ENCODE peak calls at places on chromosome 14, in nine cellular contexts. One of them, this sample, is unnamed.
A peak's percentile ranks its signal among the peaks of the same experiment; 100 is the strongest.

GRCh38 chr14:33897878-33898535 is 52.9 kb downstream of the EGLN3 start:
- DNase-seq in NCI-H187: no peak
- DNase-seq in NCI-H226: no peak
- DNase-seq in H7: no peak
- DNase-seq in EL: no peak
- DNase-seq in LoVo: no peak
- DNase-seq in activated B cell treated with CpG ODN at 0.5 μM for 24 hours: no peak
- DNase-seq in substantia nigra: no peak
- DNase-seq in activated naive CD8-positive, alpha-beta T cell treated with anti-CD3 and anti-CD28 coated beads, Interleukin-2, amount 50 U/mL, for 24 hours: no peak
- DNase-seq in this sample: no peak

GRCh38 chr14:79199217-79199616 is 1012.1 kb downstream of the DIO2 start:
- DNase-seq in NCI-H187: no peak
- DNase-seq in NCI-H226: no peak
- DNase-seq in H7: no peak
- DNase-seq in EL: no peak
- DNase-seq in LoVo: no peak
- DNase-seq in activated B cell treated with CpG ODN at 0.5 μM for 24 hours: no peak
- DNase-seq in substantia nigra: no peak
- DNase-seq in activated naive CD8-positive, alpha-beta T cell treated with anti-CD3 and anti-CD28 coated beads, Interleukin-2, amount 50 U/mL, for 24 hours: no peak
- DNase-seq in this sample: no peak

GRCh38 chr14:75982724-75983358 is 1.0 kb upstream of the TGFB3 start:
- DNase-seq in NCI-H187: no peak
- DNase-seq in NCI-H226: no peak
- DNase-seq in H7: peak; percentile 93
- DNase-seq in EL: peak; percentile 52
- DNase-seq in LoVo: no peak
- DNase-seq in activated B cell treated with CpG ODN at 0.5 μM for 24 hours: no peak
- DNase-seq in substantia nigra: peak; percentile 81
- DNase-seq in activated naive CD8-positive, alpha-beta T cell treated with anti-CD3 and anti-CD28 coated beads, Interleukin-2, amount 50 U/mL, for 24 hours: no peak
- DNase-seq in this sample: no peak

GRCh38 chr14:40909906-40910305 is 696.8 kb upstream of the LRFN5 start:
- DNase-seq in NCI-H187: no peak
- DNase-seq in NCI-H226: no peak
- DNase-seq in H7: no peak
- DNase-seq in EL: no peak
- DNase-seq in LoVo: no peak
- DNase-seq in activated B cell treated with CpG ODN at 0.5 μM for 24 hours: no peak
- DNase-seq in substantia nigra: no peak
- DNase-seq in activated naive CD8-positive, alpha-beta T cell treated with anti-CD3 and anti-CD28 coated beads, Interleukin-2, amount 50 U/mL, for 24 hours: no peak
- DNase-seq in this sample: no peak

GRCh38 chr14:84442481-84442880 is 1087.5 kb upstream of the FLRT2 start:
- DNase-seq in NCI-H187: no peak
- DNase-seq in NCI-H226: no peak
- DNase-seq in H7: no peak
- DNase-seq in EL: no peak
- DNase-seq in LoVo: no peak
- DNase-seq in activated B cell treated with CpG ODN at 0.5 μM for 24 hours: no peak
- DNase-seq in substantia nigra: no peak
- DNase-seq in activated naive CD8-positive, alpha-beta T cell treated with anti-CD3 and anti-CD28 coated beads, Interleukin-2, amount 50 U/mL, for 24 hours: no peak
- DNase-seq in this sample: peak; percentile 54

GRCh38 chr14:56131004-56131864 is 13.0 kb downstream of the PELI2 start:
- DNase-seq in NCI-H187: peak; percentile 30
- DNase-seq in NCI-H226: no peak
- DNase-seq in H7: no peak
- DNase-seq in EL: no peak
- DNase-seq in LoVo: no peak
- DNase-seq in activated B cell treated with CpG ODN at 0.5 μM for 24 hours: no peak
- DNase-seq in substantia nigra: no peak
- DNase-seq in activated naive CD8-positive, alpha-beta T cell treated with anti-CD3 and anti-CD28 coated beads, Interleukin-2, amount 50 U/mL, for 24 hours: no peak
- DNase-seq in this sample: no peak

GRCh38 chr14:63406341-63406740 is 87.6 kb upstream of the GPHB5 start:
- DNase-seq in NCI-H187: no peak
- DNase-seq in NCI-H226: no peak
- DNase-seq in H7: no peak
- DNase-seq in EL: no peak
- DNase-seq in LoVo: no peak
- DNase-seq in activated B cell treated with CpG ODN at 0.5 μM for 24 hours: no peak
- DNase-seq in substantia nigra: peak; percentile 0
- DNase-seq in activated naive CD8-positive, alpha-beta T cell treated with anti-CD3 and anti-CD28 coated beads, Interleukin-2, amount 50 U/mL, for 24 hours: no peak
- DNase-seq in this sample: no peak

GRCh38 chr14:28762949-28763313 is 3.7 kb upstream of the FOXG1 start:
- DNase-seq in NCI-H187: no peak
- DNase-seq in NCI-H226: no peak
- DNase-seq in H7: no peak
- DNase-seq in EL: no peak
- DNase-seq in LoVo: no peak
- DNase-seq in activated B cell treated with CpG ODN at 0.5 μM for 24 hours: no peak
- DNase-seq in substantia nigra: no peak
- DNase-seq in activated naive CD8-positive, alpha-beta T cell treated with anti-CD3 and anti-CD28 coated beads, Interleukin-2, amount 50 U/mL, for 24 hours: no peak
- DNase-seq in this sample: no peak

GRCh38 chr14:81401420-81402122 is 1.4 kb upstream of the STON2 start:
- DNase-seq in NCI-H187: no peak
- DNase-seq in NCI-H226: peak; percentile 87
- DNase-seq in H7: no peak
- DNase-seq in EL: peak; percentile 88
- DNase-seq in LoVo: peak; percentile 82
- DNase-seq in activated B cell treated with CpG ODN at 0.5 μM for 24 hours: no peak
- DNase-seq in substantia nigra: no peak
- DNase-seq in activated naive CD8-positive, alpha-beta T cell treated with anti-CD3 and anti-CD28 coated beads, Interleukin-2, amount 50 U/mL, for 24 hours: no peak
- DNase-seq in this sample: no peak

GRCh38 chr14:75454963-75455546 is 27.2 kb downstream of the JDP2 start:
- DNase-seq in NCI-H187: no peak
- DNase-seq in NCI-H226: peak; percentile 45
- DNase-seq in H7: no peak
- DNase-seq in EL: peak; percentile 86
- DNase-seq in LoVo: peak; percentile 13
- DNase-seq in activated B cell treated with CpG ODN at 0.5 μM for 24 hours: no peak
- DNase-seq in substantia nigra: peak; percentile 20
- DNase-seq in activated naive CD8-positive, alpha-beta T cell treated with anti-CD3 and anti-CD28 coated beads, Interleukin-2, amount 50 U/mL, for 24 hours: no peak
- DNase-seq in this sample: no peak

GRCh38 chr14:95268350-95268749 is 51.4 kb downstream of the CLMN start:
- DNase-seq in NCI-H187: no peak
- DNase-seq in NCI-H226: no peak
- DNase-seq in H7: no peak
- DNase-seq in EL: no peak
- DNase-seq in LoVo: no peak
- DNase-seq in activated B cell treated with CpG ODN at 0.5 μM for 24 hours: no peak
- DNase-seq in substantia nigra: no peak
- DNase-seq in activated naive CD8-positive, alpha-beta T cell treated with anti-CD3 and anti-CD28 coated beads, Interleukin-2, amount 50 U/mL, for 24 hours: no peak
- DNase-seq in this sample: no peak

GRCh38 chr14:57512221-57512620 is 18.6 kb upstream of the CCDC198 start:
- DNase-seq in NCI-H187: no peak
- DNase-seq in NCI-H226: no peak
- DNase-seq in H7: no peak
- DNase-seq in EL: no peak
- DNase-seq in LoVo: no peak
- DNase-seq in activated B cell treated with CpG ODN at 0.5 μM for 24 hours: no peak
- DNase-seq in substantia nigra: no peak
- DNase-seq in activated naive CD8-positive, alpha-beta T cell treated with anti-CD3 and anti-CD28 coated beads, Interleukin-2, amount 50 U/mL, for 24 hours: no peak
- DNase-seq in this sample: no peak

GRCh38 chr14:74135386-74135785 is 50.6 kb downstream of the LIN52 start:
- DNase-seq in NCI-H187: no peak
- DNase-seq in NCI-H226: peak; percentile 69
- DNase-seq in H7: no peak
- DNase-seq in EL: peak; percentile 24
- DNase-seq in LoVo: peak; percentile 35
- DNase-seq in activated B cell treated with CpG ODN at 0.5 μM for 24 hours: no peak
- DNase-seq in substantia nigra: no peak
- DNase-seq in activated naive CD8-positive, alpha-beta T cell treated with anti-CD3 and anti-CD28 coated beads, Interleukin-2, amount 50 U/mL, for 24 hours: no peak
- DNase-seq in this sample: no peak

GRCh38 chr14:35975814-35976213 is 149.7 kb downstream of the BRMS1L start:
- DNase-seq in NCI-H187: no peak
- DNase-seq in NCI-H226: no peak
- DNase-seq in H7: no peak
- DNase-seq in EL: no peak
- DNase-seq in LoVo: no peak
- DNase-seq in activated B cell treated with CpG ODN at 0.5 μM for 24 hours: no peak
- DNase-seq in substantia nigra: no peak
- DNase-seq in activated naive CD8-positive, alpha-beta T cell treated with anti-CD3 and anti-CD28 coated beads, Interleukin-2, amount 50 U/mL, for 24 hours: no peak
- DNase-seq in this sample: no peak